ENCODE peak calls at places on chromosomes 3 and 15, in seven cellular contexts. V, F, J, Z, D, M and H are unnamed samples.

GRCh38 chr3:189272500-189273119 is 100.8 kb downstream of the TPRG1 start:
- DNase-seq in M (no peak), Z (no peak), D (no peak), J (peak; percentile 16), F (peak; percentile 20), V (peak; percentile 47), H (no peak)

GRCh38 chr3:151011427-151011826 is 38.9 kb upstream of the CLRN1 start:
- DNase-seq in J (no peak), V (no peak), F (peak; percentile 41), M (no peak), D (no peak), Z (no peak), H (no peak)

GRCh38 chr3:19937459-19938362 is 3.7 kb upstream of the EFHB start:
- DNase-seq in D (no peak), J (peak; percentile 26), Z (no peak), M (no peak), F (no peak), V (no peak), H (no peak)

GRCh38 chr15:63719281-63719680 is 114.5 kb downstream of the HERC1 start:
- DNase-seq in M (no peak), V (no peak), Z (no peak), J (no peak), D (no peak), F (no peak), H (no peak)

GRCh38 chr15:71649894-71650293 is 160.5 kb upstream of the NR2E3 start:
- DNase-seq in Z (no peak), F (no peak), D (no peak), M (no peak), V (peak; percentile 15), J (no peak), H (no peak)

GRCh38 chr3:13877911-13878710 is 1.8 kb downstream of the WNT7A start:
- DNase-seq in V (no peak), D (no peak), Z (no peak), J (peak; percentile 38), F (peak; percentile 6), M (no peak), H (no peak)

GRCh38 chr15:101293122-101293521 is 1.9 kb downstream of the SNRPA1 start:
- DNase-seq in Z (no peak), V (no peak), D (no peak), J (no peak), F (no peak), M (no peak), H (no peak)

GRCh38 chr3:15361494-15362214 is 29.3 kb upstream of the SH3BP5 start:
- DNase-seq in F (peak; percentile 21), Z (no peak), V (no peak), M (no peak), D (no peak), J (no peak), H (no peak)

GRCh38 chr3:137746808-137747207 is 17.3 kb upstream of the SOX14 start:
- DNase-seq in Z (no peak), J (no peak), D (no peak), M (no peak), V (no peak), F (no peak), H (no peak)

GRCh38 chr3:52443791-52444687 is 864 bp downstream of the SEMA3G start:
- DNase-seq in M (no peak), J (no peak), V (no peak), Z (no peak), F (no peak), D (no peak), H (no peak)

GRCh38 chr3:170634663-170635096 is 48.8 kb upstream of the SLC7A14 start:
- DNase-seq in V (no peak), J (no peak), Z (no peak), M (no peak), D (no peak), F (no peak), H (no peak)

GRCh38 chr3:52006820-52007133 is 11.1 kb upstream of the RPL29 start:
- DNase-seq in Z (no peak), M (no peak), J (no peak), D (no peak), F (no peak), V (no peak), H (no peak)

GRCh38 chr15:74891469-74891868 is 1.6 kb downstream of the MPI start:
- DNase-seq in M (no peak), F (no peak), J (no peak), Z (no peak), V (no peak), D (no peak), H (no peak)

GRCh38 chr15:94206463-94207167 is 24.7 kb upstream of the MCTP2 start:
- DNase-seq in M (no peak), D (no peak), F (no peak), J (no peak), V (no peak), Z (no peak), H (no peak)

GRCh38 chr3:72957303-72957702 is 39.3 kb upstream of the PPP4R2 start:
- DNase-seq in M (no peak), J (peak; percentile 62), F (peak; percentile 53), D (no peak), V (no peak), Z (no peak), H (no peak)

GRCh38 chr15:42914728-42915497 is 5.7 kb downstream of the TTBK2 start:
- DNase-seq in Z (no peak), F (no peak), M (no peak), V (no peak), D (no peak), J (no peak), H (no peak)

GRCh38 chr3:71062920-71063767 is 520.4 kb downstream of the FOXP1 start:
- DNase-seq in F (no peak), J (no peak), D (no peak), M (no peak), Z (peak; percentile 56), V (no peak), H (no peak)

GRCh38 chr3:134769469-134769868 is 25.6 kb upstream of the EPHB1 start:
- DNase-seq in F (no peak), V (no peak), M (no peak), D (no peak), Z (no peak), J (no peak), H (no peak)

GRCh38 chr3:183287301-183287971 is 34.4 kb downstream of the B3GNT5 start:
- DNase-seq in V (peak; percentile 69), Z (no peak), F (no peak), J (peak; percentile 48), M (no peak), D (no peak), H (no peak)

GRCh38 chr3:115245437-115245836 is 98.3 kb upstream of the ZBTB20 start:
- DNase-seq in M (no peak), V (peak; percentile 81), F (no peak), Z (no peak), D (no peak), J (peak; percentile 60), H (no peak)

GRCh38 chr15:26721231-26721630 is 51.6 kb downstream of the GABRB3 start:
- DNase-seq in Z (no peak), V (no peak), D (no peak), M (no peak), F (no peak), J (no peak), H (no peak)

DNA sequence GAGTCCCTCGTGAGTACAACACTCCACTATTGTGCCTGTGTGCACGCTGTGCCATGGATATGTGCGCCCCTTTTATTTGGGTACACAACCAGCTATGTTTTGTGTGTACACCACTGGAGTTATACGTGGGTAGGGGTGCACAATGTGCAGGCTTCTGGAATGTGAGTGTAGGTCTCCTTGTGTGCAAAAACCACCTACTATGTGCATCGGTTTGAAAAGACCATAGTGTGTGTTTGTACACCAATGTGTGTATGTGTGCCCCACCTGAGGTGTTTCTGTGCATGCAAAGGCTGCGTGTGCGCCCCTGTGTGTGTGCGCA is 86.4 kb upstream of the ALDH1L1 start:
- DNase-seq in D (no peak), F (no peak), J (no peak), M (no peak), Z (no peak), V (no peak), H (no peak)
- H3K4me3 ChIP-seq in D (no peak overlapping the region), F (peak overlapping the region; percentile 63), J (no peak overlapping the region), M (no peak overlapping the region), Z (no peak overlapping the region), V (peak overlapping the region; percentile 42), H (no peak overlapping the region)

GRCh38 chr15:49619226-49619625 is 1.4 kb downstream of the FAM227B start:
- DNase-seq in V (no peak), M (no peak), Z (no peak), D (no peak), F (no peak), J (no peak), H (no peak)

GRCh38 chr15:49620658-49621326 is at the start of the genes DTWD1 and FAM227B:
- DNase-seq in M (peak; percentile 88), F (peak; percentile 93), D (peak; percentile 90), Z (peak; percentile 94), V (peak; percentile 96), J (peak; percentile 98), H (peak; percentile 92)

GRCh38 chr15:49620174-49620573 is 444 bp downstream of the FAM227B start:
- DNase-seq in M (no peak), Z (no peak), J (no peak), D (no peak), V (peak; percentile 7), F (no peak), H (no peak)

GRCh38 chr15:49622561-49622960 is 1.7 kb downstream of the DTWD1 start:
- DNase-seq in F (no peak), J (no peak), D (no peak), M (no peak), Z (no peak), V (peak; percentile 3), H (no peak)

GRCh38 chr15:49621327-49622210 is 721 bp downstream of the DTWD1 start:
- DNase-seq in F (no peak), J (no peak), Z (no peak), V (peak; percentile 0), M (no peak), D (no peak), H (no peak)
- H3K9me3 ChIP-seq in F (peaks cover 6% of the 10 kb centered on the region), J (no peaks in the 10 kb centered on the region), Z (no peaks in the 10 kb centered on the region), V (peaks cover 11% of the 10 kb centered on the region), M (no peaks in the 10 kb centered on the region), D (no peaks in the 10 kb centered on the region), H (no peaks in the 10 kb centered on the region)

DNA sequence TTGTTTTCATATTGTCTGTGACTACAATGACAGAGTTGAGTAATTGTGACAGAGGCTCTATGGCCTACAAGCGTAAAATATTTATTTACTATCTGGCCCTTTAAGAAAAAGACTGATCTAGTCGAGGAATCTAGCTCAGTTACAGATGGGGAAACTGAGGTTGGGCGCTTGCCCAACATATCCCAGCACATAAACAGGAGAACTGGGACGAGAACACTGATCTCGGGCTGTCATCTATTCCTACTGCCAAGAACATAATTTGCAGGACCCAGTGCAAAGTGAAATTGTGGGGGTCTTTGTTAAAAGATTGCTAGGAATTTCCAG is 1.9 kb downstream of the FES start:
- DNase-seq in F (no peak), D (no peak), Z (no peak), M (no peak), J (no peak), V (no peak), H (no peak)
- H3K4me3 ChIP-seq in F (no peak overlapping the region), D (no peak overlapping the region), Z (no peak overlapping the region), M (no peak overlapping the region), J (no peak overlapping the region), V (no peak overlapping the region), H (no peak overlapping the region)

DNA sequence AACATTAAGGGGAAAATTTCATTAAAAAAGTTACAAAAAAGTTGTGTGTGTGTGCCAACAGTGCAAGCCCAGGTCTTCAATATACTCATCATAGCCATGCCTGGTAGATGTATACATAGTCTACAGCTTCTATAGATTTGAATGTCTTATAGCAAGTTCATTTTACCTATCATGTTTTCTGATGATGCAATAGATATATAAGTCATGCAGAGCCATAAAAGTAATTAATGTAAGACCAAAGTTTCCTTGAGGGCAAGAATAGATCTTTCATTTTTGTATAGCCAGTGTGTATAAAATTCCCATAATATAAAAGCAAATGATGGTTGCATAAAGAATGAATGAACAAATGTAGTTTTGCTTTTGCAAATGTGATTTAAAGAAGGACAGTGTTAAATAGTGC is 1138.4 kb downstream of the TBL1XR1 start:
- DNase-seq in M (no peak), J (no peak), D (no peak), F (no peak), V (no peak), Z (no peak), H (no peak)
- H3K9me3 ChIP-seq in M (no peaks in the 10 kb centered on the region), J (no peaks in the 10 kb centered on the region), D (no peaks in the 10 kb centered on the region), F (peaks cover 1% of the 10 kb centered on the region), V (no peaks in the 10 kb centered on the region), Z (no peaks in the 10 kb centered on the region), H (no peaks in the 10 kb centered on the region)